ENCODE peak calls at places on chromosomes 4 and X, in ten cellular contexts. R is GM12891; D is germinal center; H is endothelial cell; V is fibroblast of the conjunctiva; E is AG08396; Z is posterior vena cava; W is naive thymus-derived CD8-positive, alpha-beta T cell; C is kidney tubule cell; Y is CD4-positive, alpha-beta memory T cell. G is an unnamed sample.

GRCh38 chrX:44431206-44431605 is 87.7 kb upstream of the EFHC2 start:
- DNase-seq in W (no peak), H (no peak), C (peak; percentile 71), E (peak; percentile 16), D (no peak), R (no peak), Y (no peak), Z (no peak), V (no peak), G (no peak)

GRCh38 chr4:789571-790465 is 36.1 kb downstream of the CPLX1 start:
- DNase-seq in C (no peak), H (no peak), W (no peak), Z (peak; percentile 79), D (no peak), Y (no peak), R (no peak), V (no peak), E (no peak), G (no peak)

GRCh38 chr4:107685740-107686139 is 34.3 kb downstream of the PAPSS1 start:
- DNase-seq in V (no peak), R (no peak), W (no peak), Y (no peak), D (no peak), E (no peak), H (no peak), C (no peak), Z (no peak), G (no peak)

GRCh38 chr4:9943761-9944160 is 77.5 kb downstream of the SLC2A9 start:
- DNase-seq in C (no peak), Z (no peak), D (no peak), R (no peak), Y (no peak), W (no peak), V (no peak), H (no peak), E (no peak), G (no peak)

GRCh38 chr4:123352240-123352945 is 44.2 kb upstream of the SPRY1 start:
- DNase-seq in R (no peak), E (no peak), Z (no peak), D (no peak), V (no peak), W (no peak), H (no peak), Y (no peak), C (peak; percentile 33), G (no peak)

GRCh38 chrX:64996805-64997204 is 20.6 kb upstream of the ZC4H2 start:
- DNase-seq in R (no peak), H (no peak), Y (no peak), E (no peak), C (no peak), Z (no peak), V (no peak), D (no peak), W (no peak), G (no peak)

GRCh38 chrX:13265549-13266132 is 54.2 kb downstream of the ATXN3L start:
- DNase-seq in R (no peak), Z (no peak), D (no peak), E (no peak), C (no peak), V (no peak), W (no peak), H (no peak), Y (no peak), G (no peak)

GRCh38 chrX:131564553-131565229 is 20.8 kb downstream of the OR13H1 start:
- DNase-seq in C (no peak), D (no peak), E (no peak), V (no peak), H (no peak), R (no peak), Y (no peak), W (no peak), Z (no peak), G (no peak)

GRCh38 chr4:46937493-46937892 is 28.4 kb upstream of the COX7B2 start:
- DNase-seq in H (no peak), Z (no peak), D (no peak), R (no peak), C (peak; percentile 13), V (no peak), Y (no peak), E (no peak), W (no peak), G (no peak)

GRCh38 chrX:107656965-107657364 is 28.7 kb downstream of the PRPS1 start:
- DNase-seq in Z (no peak), H (no peak), E (no peak), V (no peak), D (no peak), W (no peak), R (no peak), Y (no peak), C (no peak), G (no peak)

G was measured in activated effector memory CD4-positive, alpha-beta T cell treated with Interleukin-2 at 50 U/mL for 16 hours.